ENCODE peak calls at places on chromosome 21, in nine cellular contexts. One of them, this sample, is unnamed.

GRCh38 chr21:42406201-42406601 is 2.5 kb downstream of the UBASH3A start:
- DNase-seq in Panc1: no peak
- DNase-seq in HCT116: no peak
- DNase-seq in neural crest cell: no peak
- DNase-seq in GM23338: no peak
- DNase-seq in AG04450: no peak
- DNase-seq in kidney: no peak
- DNase-seq in uterus: no peak
- DNase-seq in astrocyte of the cerebellum: no peak
- DNase-seq in this sample: no peak

GRCh38 chr21:42459583-42460215 is 36.3 kb downstream of the RSPH1 start:
- DNase-seq in Panc1: no peak
- DNase-seq in HCT116: no peak
- DNase-seq in neural crest cell: no peak
- DNase-seq in GM23338: no peak
- DNase-seq in AG04450: no peak
- DNase-seq in kidney: no peak
- DNase-seq in uterus: no peak
- DNase-seq in astrocyte of the cerebellum: no peak
- DNase-seq in this sample: no peak

GRCh38 chr21:41425954-41426655 is at the start of gene MX1:
- DNase-seq in Panc1: no peak
- DNase-seq in HCT116: no peak
- DNase-seq in neural crest cell: no peak
- DNase-seq in GM23338: peak
- DNase-seq in AG04450: no peak
- DNase-seq in kidney: peak
- DNase-seq in uterus: peak
- DNase-seq in astrocyte of the cerebellum: peak
- DNase-seq in this sample: peak

GRCh38 chr21:35352066-35352770 is 303.1 kb upstream of the RUNX1 start:
- DNase-seq in Panc1: no peak
- DNase-seq in HCT116: no peak
- DNase-seq in neural crest cell: no peak
- DNase-seq in GM23338: no peak
- DNase-seq in AG04450: no peak
- DNase-seq in kidney: no peak
- DNase-seq in uterus: no peak
- DNase-seq in astrocyte of the cerebellum: no peak
- DNase-seq in this sample: no peak

GRCh38 chr21:43364851-43365424 is 62.0 kb downstream of the SIK1 start:
- DNase-seq in Panc1: no peak
- DNase-seq in HCT116: no peak
- DNase-seq in neural crest cell: no peak
- DNase-seq in GM23338: no peak
- DNase-seq in AG04450: no peak
- DNase-seq in kidney: no peak
- DNase-seq in uterus: no peak
- DNase-seq in astrocyte of the cerebellum: no peak
- DNase-seq in this sample: no peak

GRCh38 chr21:34916446-34916845 is 132.7 kb downstream of the RUNX1 start:
- DNase-seq in Panc1: no peak
- DNase-seq in HCT116: no peak
- DNase-seq in neural crest cell: no peak
- DNase-seq in GM23338: no peak
- DNase-seq in AG04450: peak
- DNase-seq in kidney: no peak
- DNase-seq in uterus: no peak
- DNase-seq in astrocyte of the cerebellum: no peak
- DNase-seq in this sample: no peak

GRCh38 chr21:41678944-41679343 is 87.9 kb downstream of the RIPK4 start:
- DNase-seq in Panc1: peak
- DNase-seq in HCT116: peak
- DNase-seq in neural crest cell: peak
- DNase-seq in GM23338: peak
- DNase-seq in AG04450: peak
- DNase-seq in kidney: peak
- DNase-seq in uterus: peak
- DNase-seq in astrocyte of the cerebellum: peak
- DNase-seq in this sample: no peak

GRCh38 chr21:40658237-40658636 is 188.7 kb downstream of the DSCAM start:
- DNase-seq in Panc1: no peak
- DNase-seq in HCT116: no peak
- DNase-seq in neural crest cell: no peak
- DNase-seq in GM23338: no peak
- DNase-seq in AG04450: no peak
- DNase-seq in kidney: no peak
- DNase-seq in uterus: no peak
- DNase-seq in astrocyte of the cerebellum: no peak
- DNase-seq in this sample: no peak

GRCh38 chr21:34235514-34235913 is 128.3 kb upstream of the KCNE2 start:
- DNase-seq in Panc1: no peak
- DNase-seq in HCT116: no peak
- DNase-seq in neural crest cell: no peak
- DNase-seq in GM23338: no peak
- DNase-seq in AG04450: no peak
- DNase-seq in kidney: no peak
- DNase-seq in uterus: no peak
- DNase-seq in astrocyte of the cerebellum: no peak
- DNase-seq in this sample: no peak

GRCh38 chr21:21831036-21831435 is 832.8 kb downstream of the NCAM2 start:
- DNase-seq in Panc1: no peak
- DNase-seq in HCT116: no peak
- DNase-seq in neural crest cell: no peak
- DNase-seq in GM23338: no peak
- DNase-seq in AG04450: no peak
- DNase-seq in kidney: peak
- DNase-seq in uterus: no peak
- DNase-seq in astrocyte of the cerebellum: no peak
- DNase-seq in this sample: no peak

GRCh38 chr21:34932233-34932632 is 116.9 kb downstream of the RUNX1 start:
- DNase-seq in Panc1: no peak
- DNase-seq in HCT116: no peak
- DNase-seq in neural crest cell: no peak
- DNase-seq in GM23338: no peak
- DNase-seq in AG04450: no peak
- DNase-seq in kidney: no peak
- DNase-seq in uterus: no peak
- DNase-seq in astrocyte of the cerebellum: no peak
- DNase-seq in this sample: no peak

GRCh38 chr21:44571844-44572782 is 1.4 kb upstream of the KRTAP10-4 start:
- DNase-seq in Panc1: no peak
- DNase-seq in HCT116: no peak
- DNase-seq in neural crest cell: no peak
- DNase-seq in GM23338: no peak
- DNase-seq in AG04450: no peak
- DNase-seq in kidney: no peak
- DNase-seq in uterus: no peak
- DNase-seq in astrocyte of the cerebellum: no peak
- DNase-seq in this sample: no peak

GRCh38 chr21:19076031-19076430 is 672.4 kb upstream of the TMPRSS15 start:
- DNase-seq in Panc1: no peak
- DNase-seq in HCT116: no peak
- DNase-seq in neural crest cell: no peak
- DNase-seq in GM23338: peak
- DNase-seq in AG04450: no peak
- DNase-seq in kidney: no peak
- DNase-seq in uterus: no peak
- DNase-seq in astrocyte of the cerebellum: no peak
- DNase-seq in this sample: no peak

GRCh38 chr21:43306911-43307676 is 119.8 kb downstream of the SIK1 start:
- DNase-seq in Panc1: peak
- DNase-seq in HCT116: no peak
- DNase-seq in neural crest cell: no peak
- DNase-seq in GM23338: no peak
- DNase-seq in AG04450: no peak
- DNase-seq in kidney: peak
- DNase-seq in uterus: no peak
- DNase-seq in astrocyte of the cerebellum: no peak
- DNase-seq in this sample: peak

GRCh38 chr21:18759751-18760161 is 356.2 kb upstream of the TMPRSS15 start:
- DNase-seq in Panc1: no peak
- DNase-seq in HCT116: no peak
- DNase-seq in neural crest cell: no peak
- DNase-seq in GM23338: no peak
- DNase-seq in AG04450: no peak
- DNase-seq in kidney: no peak
- DNase-seq in uterus: no peak
- DNase-seq in astrocyte of the cerebellum: no peak
- DNase-seq in this sample: no peak

GRCh38 chr21:22890656-22891055 is 1892.4 kb downstream of the NCAM2 start:
- DNase-seq in Panc1: no peak
- DNase-seq in HCT116: no peak
- DNase-seq in neural crest cell: no peak
- DNase-seq in GM23338: no peak
- DNase-seq in AG04450: no peak
- DNase-seq in kidney: no peak
- DNase-seq in uterus: no peak
- DNase-seq in astrocyte of the cerebellum: no peak
- DNase-seq in this sample: no peak

GRCh38 chr21:18499761-18500376 is 96.3 kb upstream of the TMPRSS15 start:
- DNase-seq in Panc1: no peak
- DNase-seq in HCT116: peak
- DNase-seq in neural crest cell: peak
- DNase-seq in GM23338: peak
- DNase-seq in AG04450: no peak
- DNase-seq in kidney: no peak
- DNase-seq in uterus: no peak
- DNase-seq in astrocyte of the cerebellum: peak
- DNase-seq in this sample: no peak

GRCh38 chr21:33586927-33587326 is 1.6 kb downstream of the DONSON start:
- DNase-seq in Panc1: no peak
- DNase-seq in HCT116: no peak
- DNase-seq in neural crest cell: no peak
- DNase-seq in GM23338: no peak
- DNase-seq in AG04450: no peak
- DNase-seq in kidney: no peak
- DNase-seq in uterus: no peak
- DNase-seq in astrocyte of the cerebellum: no peak
- DNase-seq in this sample: no peak

GRCh38 chr21:41672543-41672915 is 94.3 kb downstream of the RIPK4 start:
- DNase-seq in Panc1: no peak
- DNase-seq in HCT116: no peak
- DNase-seq in neural crest cell: no peak
- DNase-seq in GM23338: no peak
- DNase-seq in AG04450: no peak
- DNase-seq in kidney: no peak
- DNase-seq in uterus: no peak
- DNase-seq in astrocyte of the cerebellum: no peak
- DNase-seq in this sample: no peak

GRCh38 chr21:29196021-29196663 is 65.7 kb downstream of the MAP3K7CL start:
- DNase-seq in Panc1: peak
- DNase-seq in HCT116: peak
- DNase-seq in neural crest cell: no peak
- DNase-seq in GM23338: peak
- DNase-seq in AG04450: peak
- DNase-seq in kidney: no peak
- DNase-seq in uterus: no peak
- DNase-seq in astrocyte of the cerebellum: peak
- DNase-seq in this sample: peak
- TF ChIP-seq CTCF in Panc1: peak
- TF ChIP-seq CTCF in HCT116: no peak
- TF ChIP-seq CTCF in neural crest cell: peak
- TF ChIP-seq CTCF in GM23338: peak
- TF ChIP-seq CTCF in AG04450: peak
- TF ChIP-seq CTCF in kidney: no peak
- TF ChIP-seq CTCF in uterus: no peak
- TF ChIP-seq CTCF in astrocyte of the cerebellum: peak
- TF ChIP-seq CTCF in this sample: peak

GRCh38 chr21:36693144-36694040 is 5.5 kb upstream of the SIM2 start:
- DNase-seq in Panc1: no peak
- DNase-seq in HCT116: no peak
- DNase-seq in neural crest cell: peak
- DNase-seq in GM23338: peak
- DNase-seq in AG04450: no peak
- DNase-seq in kidney: peak
- DNase-seq in uterus: no peak
- DNase-seq in astrocyte of the cerebellum: no peak
- DNase-seq in this sample: peak
- TF ChIP-seq CTCF in Panc1: no peak
- TF ChIP-seq CTCF in HCT116: no peak
- TF ChIP-seq CTCF in neural crest cell: peak
- TF ChIP-seq CTCF in GM23338: peak
- TF ChIP-seq CTCF in AG04450: peak
- TF ChIP-seq CTCF in kidney: peak
- TF ChIP-seq CTCF in uterus: no peak
- TF ChIP-seq CTCF in astrocyte of the cerebellum: no peak
- TF ChIP-seq CTCF in this sample: peak

GRCh38 chr21:32093758-32094463 is 184.9 kb downstream of the MIS18A start:
- DNase-seq in Panc1: no peak
- DNase-seq in HCT116: no peak
- DNase-seq in neural crest cell: no peak
- DNase-seq in GM23338: no peak
- DNase-seq in AG04450: no peak
- DNase-seq in kidney: no peak
- DNase-seq in uterus: no peak
- DNase-seq in astrocyte of the cerebellum: no peak
- DNase-seq in this sample: no peak
- TF ChIP-seq CTCF in Panc1: no peak
- TF ChIP-seq CTCF in HCT116: no peak
- TF ChIP-seq CTCF in neural crest cell: no peak
- TF ChIP-seq CTCF in GM23338: no peak
- TF ChIP-seq CTCF in AG04450: no peak
- TF ChIP-seq CTCF in kidney: no peak
- TF ChIP-seq CTCF in uterus: no peak
- TF ChIP-seq CTCF in astrocyte of the cerebellum: no peak
- TF ChIP-seq CTCF in this sample: no peak

GRCh38 chr21:15062566-15062965 is 2.2 kb downstream of the NRIP1 start:
- DNase-seq in Panc1: no peak
- DNase-seq in HCT116: no peak
- DNase-seq in neural crest cell: no peak
- DNase-seq in GM23338: no peak
- DNase-seq in AG04450: no peak
- DNase-seq in kidney: no peak
- DNase-seq in uterus: no peak
- DNase-seq in astrocyte of the cerebellum: no peak
- DNase-seq in this sample: peak
- TF ChIP-seq CTCF in Panc1: no peak
- TF ChIP-seq CTCF in HCT116: no peak
- TF ChIP-seq CTCF in neural crest cell: peak
- TF ChIP-seq CTCF in GM23338: no peak
- TF ChIP-seq CTCF in AG04450: no peak
- TF ChIP-seq CTCF in kidney: no peak
- TF ChIP-seq CTCF in uterus: peak
- TF ChIP-seq CTCF in astrocyte of the cerebellum: no peak
- TF ChIP-seq CTCF in this sample: no peak